ENCODE peak calls at places on chromosomes 16 and 17, in four cellular contexts. R is NCI-H2029 treated with DMSO at 0.1 percent for 48 hours, S is mesenchymal stem cell, U is SK-N-SH. O is an unnamed sample.

GRCh38 chr16:80027007-80027965 is 426.7 kb upstream of the MAF start:
- DNase-seq in R (no peak), S (peak; percentile 95), U (no peak), O (no peak)

GRCh38 chr16:60230666-60231065 is 1496.5 kb upstream of the GOT2 start:
- DNase-seq in R (no peak), S (no peak), U (no peak), O (no peak)

GRCh38 chr17:19345486-19346350 is 16.8 kb downstream of the B9D1 start:
- DNase-seq in R (no peak), S (no peak), U (no peak), O (no peak)

GRCh38 chr16:53131363-53132071 is 76.7 kb downstream of the CHD9 start:
- DNase-seq in R (no peak), S (peak; percentile 75), U (peak; percentile 88), O (peak; percentile 44)

GRCh38 chr16:86951831-86952598 is 365.2 kb downstream of the C16orf95 start:
- DNase-seq in R (no peak), S (peak; percentile 96), U (no peak), O (no peak)

GRCh38 chr17:55655777-55656176 is 66.9 kb downstream of the TMEM100 start:
- DNase-seq in R (no peak), S (no peak), U (no peak), O (no peak)

GRCh38 chr16:78028018-78028417 is 5.7 kb downstream of the CLEC3A start:
- DNase-seq in R (no peak), S (no peak), U (no peak), O (no peak)

GRCh38 chr16:71803305-71803690 is 5.3 kb downstream of the AP1G1 start:
- DNase-seq in R (no peak), S (no peak), U (no peak), O (no peak)

GRCh38 chr17:73101031-73101430 is 8.5 kb upstream of the SLC39A11 start:
- DNase-seq in R (no peak), S (no peak), U (no peak), O (no peak)

GRCh38 chr16:8859913-8860881 is 8.6 kb downstream of the CARHSP1 start:
- DNase-seq in R (no peak), S (peak; percentile 89), U (no peak), O (no peak)

GRCh38 chr16:27281285-27281684 is 12.7 kb upstream of the NSMCE1 start:
- DNase-seq in R (no peak), S (no peak), U (no peak), O (no peak)

GRCh38 chr16:71542377-71542776 is 16.2 kb downstream of the CHST4 start:
- DNase-seq in R (no peak), S (peak; percentile 20), U (peak; percentile 44), O (peak; percentile 23)

GRCh38 chr16:23949630-23950290 is 114.0 kb downstream of the PRKCB start:
- DNase-seq in R (no peak), S (no peak), U (no peak), O (peak; percentile 55)

GRCh38 chr17:73211745-73212144 is 18.9 kb downstream of the COG1 start:
- DNase-seq in R (no peak), S (no peak), U (no peak), O (no peak)

GRCh38 chr17:61770043-61770442 is 93.3 kb downstream of the BRIP1 start:
- DNase-seq in R (no peak), S (peak; percentile 43), U (no peak), O (no peak)

GRCh38 chr16:35176449-35176848 is 1717.0 kb downstream of the TP53TG3F start:
- DNase-seq in R (no peak), S (no peak), U (no peak), O (no peak)

GRCh38 chr17:17739388-17740066 is 58.3 kb downstream of the RAI1 start:
- DNase-seq in R (no peak), S (peak; percentile 76), U (peak; percentile 78), O (no peak)

GRCh38 chr16:31025344-31025743 is 8.0 kb upstream of the STX4 start:
- DNase-seq in R (no peak), S (no peak), U (no peak), O (no peak)

GRCh38 chr17:933168-934083 is 46.1 kb downstream of the NXN start:
- DNase-seq in R (no peak), S (peak; percentile 93), U (no peak), O (no peak)

GRCh38 chr17:42459983-42460300 is 1.3 kb downstream of the ATP6V0A1 start:
- DNase-seq in R (no peak), S (peak; percentile 81), U (peak; percentile 32), O (no peak)

O was measured in stimulated activated naive B cell treated with anti-CD40 and anti-IgM and Interleukin-4, amounts not matched to agents 10 μg/mL and 1 μg/mL and 100 μg/mL, for 72 hours.